ENCODE peak calls at places on chromosomes 6 and 20, in four cellular contexts. One of them, this sample, is unnamed.

GRCh38 chr20:53751394-53752368 is 158.0 kb upstream of the ZNF217 start:
- DNase-seq in uterus: no peak
- DNase-seq in lower lobe of right lung: no peak
- DNase-seq in choroid plexus epithelial cell: no peak
- DNase-seq in this sample: no peak

GRCh38 chr20:15195378-15195777 is 858.0 kb upstream of the FLRT3 start:
- DNase-seq in uterus: no peak
- DNase-seq in lower lobe of right lung: no peak
- DNase-seq in choroid plexus epithelial cell: no peak
- DNase-seq in this sample: no peak

GRCh38 chr20:63617876-63618265 is 9.0 kb downstream of the GMEB2 start:
- DNase-seq in uterus: no peak
- DNase-seq in lower lobe of right lung: no peak
- DNase-seq in choroid plexus epithelial cell: no peak
- DNase-seq in this sample: no peak

GRCh38 chr20:35907017-35907685 is 47.2 kb downstream of the SCAND1 start:
- DNase-seq in uterus: peak
- DNase-seq in lower lobe of right lung: no peak
- DNase-seq in choroid plexus epithelial cell: no peak
- DNase-seq in this sample: no peak

GRCh38 chr20:2652724-2653510 is 485 bp downstream of the NOP56 start:
- DNase-seq in uterus: peak
- DNase-seq in lower lobe of right lung: peak
- DNase-seq in choroid plexus epithelial cell: peak
- DNase-seq in this sample: no peak

GRCh38 chr6:74103417-74103816 is 407.4 kb downstream of the CD109 start:
- DNase-seq in uterus: no peak
- DNase-seq in lower lobe of right lung: no peak
- DNase-seq in choroid plexus epithelial cell: no peak
- DNase-seq in this sample: no peak

GRCh38 chr6:44652551-44652950 is 265.0 kb downstream of the CDC5L start:
- DNase-seq in uterus: no peak
- DNase-seq in lower lobe of right lung: no peak
- DNase-seq in choroid plexus epithelial cell: no peak
- DNase-seq in this sample: no peak

GRCh38 chr6:63521475-63522210 is 50.6 kb upstream of the LOC128125822 start:
- DNase-seq in uterus: no peak
- DNase-seq in lower lobe of right lung: no peak
- DNase-seq in choroid plexus epithelial cell: no peak
- DNase-seq in this sample: no peak

GRCh38 chr6:89986650-89987074 is 92.4 kb downstream of the GJA10 start:
- DNase-seq in uterus: no peak
- DNase-seq in lower lobe of right lung: no peak
- DNase-seq in choroid plexus epithelial cell: peak
- DNase-seq in this sample: no peak

GRCh38 chr20:62339647-62340062 is 27.5 kb downstream of the LAMA5 start:
- DNase-seq in uterus: no peak
- DNase-seq in lower lobe of right lung: no peak
- DNase-seq in choroid plexus epithelial cell: no peak
- DNase-seq in this sample: no peak

GRCh38 chr6:149929422-149929821 is 6.5 kb upstream of the RAET1G start:
- DNase-seq in uterus: no peak
- DNase-seq in lower lobe of right lung: no peak
- DNase-seq in choroid plexus epithelial cell: no peak
- DNase-seq in this sample: no peak
- TF ChIP-seq CTCF in uterus: no peak
- TF ChIP-seq CTCF in lower lobe of right lung: peak
- TF ChIP-seq CTCF in choroid plexus epithelial cell: peak
- TF ChIP-seq CTCF in this sample: no peak

GRCh38 chr6:56708810-56709597 is 66.3 kb upstream of the DST start:
- DNase-seq in uterus: no peak
- DNase-seq in lower lobe of right lung: no peak
- DNase-seq in choroid plexus epithelial cell: peak
- DNase-seq in this sample: no peak
- TF ChIP-seq CTCF in uterus: peak
- TF ChIP-seq CTCF in lower lobe of right lung: peak
- TF ChIP-seq CTCF in choroid plexus epithelial cell: peak
- TF ChIP-seq CTCF in this sample: no peak

GRCh38 chr6:56891754-56892153 is 63.2 kb upstream of the BEND6 start:
- DNase-seq in uterus: no peak
- DNase-seq in lower lobe of right lung: no peak
- DNase-seq in choroid plexus epithelial cell: no peak
- DNase-seq in this sample: no peak
- TF ChIP-seq CTCF in uterus: no peak
- TF ChIP-seq CTCF in lower lobe of right lung: no peak
- TF ChIP-seq CTCF in choroid plexus epithelial cell: no peak
- TF ChIP-seq CTCF in this sample: no peak

DNA sequence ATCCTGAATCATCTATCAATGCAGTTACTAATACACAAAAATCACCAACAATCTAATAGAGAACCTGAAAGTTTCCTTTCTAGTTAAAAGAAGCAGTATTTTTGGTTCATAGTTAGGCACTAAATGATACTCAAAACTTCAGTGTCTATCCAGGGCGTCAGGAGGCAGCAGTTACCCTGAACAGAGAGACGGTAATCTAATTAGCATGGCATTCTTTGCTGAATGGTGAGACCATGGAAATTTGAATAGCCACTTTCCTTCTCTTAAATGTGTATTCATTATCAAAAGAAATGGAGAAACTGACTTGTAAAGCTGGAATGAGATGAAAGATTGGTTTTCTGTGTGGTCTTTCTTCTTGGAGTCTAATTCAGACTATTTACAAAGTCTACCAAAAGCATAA is 146.6 kb upstream of the BMP5 start:
- DNase-seq in uterus: no peak
- DNase-seq in lower lobe of right lung: no peak
- DNase-seq in choroid plexus epithelial cell: no peak
- DNase-seq in this sample: no peak
- TF ChIP-seq CTCF in uterus: no peak
- TF ChIP-seq CTCF in lower lobe of right lung: no peak
- TF ChIP-seq CTCF in choroid plexus epithelial cell: no peak
- TF ChIP-seq CTCF in this sample: no peak

GRCh38 chr20:1360094-1360493 is 31.2 kb upstream of the SDCBP2 start:
- DNase-seq in uterus: no peak
- DNase-seq in lower lobe of right lung: no peak
- DNase-seq in choroid plexus epithelial cell: no peak
- DNase-seq in this sample: no peak
- TF ChIP-seq CTCF in uterus: no peak
- TF ChIP-seq CTCF in lower lobe of right lung: no peak
- TF ChIP-seq CTCF in choroid plexus epithelial cell: peak
- TF ChIP-seq CTCF in this sample: no peak

DNA sequence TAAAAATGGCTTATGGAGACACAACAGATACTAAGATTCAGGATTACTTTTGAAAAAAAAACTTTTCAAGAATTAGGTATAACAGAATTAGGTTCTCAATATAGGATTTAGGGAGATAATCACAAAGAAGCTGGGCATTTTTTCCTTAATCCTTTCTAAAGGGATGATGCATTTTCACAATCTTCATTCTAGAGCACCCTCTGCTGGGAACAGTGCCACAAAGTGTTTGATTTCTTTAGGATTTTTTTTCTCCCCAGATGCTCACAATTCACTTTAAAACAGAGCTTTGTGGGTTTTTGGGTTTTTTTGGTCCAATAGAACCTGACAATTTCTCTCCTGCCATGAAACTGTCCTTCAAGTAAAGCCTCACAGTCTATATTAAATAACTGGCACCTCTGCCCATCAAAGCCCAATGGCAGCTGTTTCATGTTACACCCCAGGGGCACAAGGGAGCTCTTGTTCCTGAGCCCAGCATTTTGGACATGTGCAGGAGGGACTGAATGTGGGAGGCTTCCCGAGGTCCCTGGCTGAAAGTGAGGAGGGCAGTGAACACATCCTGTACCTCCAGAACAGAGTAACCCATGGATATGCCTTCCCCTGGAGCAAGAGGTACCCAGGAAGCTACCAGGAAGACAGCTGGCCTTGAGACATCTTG is 39.7 kb downstream of the PREP start:
- DNase-seq in uterus: no peak
- DNase-seq in lower lobe of right lung: no peak
- DNase-seq in choroid plexus epithelial cell: peak
- DNase-seq in this sample: no peak
- TF ChIP-seq CTCF in uterus: no peak
- TF ChIP-seq CTCF in lower lobe of right lung: no peak
- TF ChIP-seq CTCF in choroid plexus epithelial cell: peak
- TF ChIP-seq CTCF in this sample: no peak

DNA sequence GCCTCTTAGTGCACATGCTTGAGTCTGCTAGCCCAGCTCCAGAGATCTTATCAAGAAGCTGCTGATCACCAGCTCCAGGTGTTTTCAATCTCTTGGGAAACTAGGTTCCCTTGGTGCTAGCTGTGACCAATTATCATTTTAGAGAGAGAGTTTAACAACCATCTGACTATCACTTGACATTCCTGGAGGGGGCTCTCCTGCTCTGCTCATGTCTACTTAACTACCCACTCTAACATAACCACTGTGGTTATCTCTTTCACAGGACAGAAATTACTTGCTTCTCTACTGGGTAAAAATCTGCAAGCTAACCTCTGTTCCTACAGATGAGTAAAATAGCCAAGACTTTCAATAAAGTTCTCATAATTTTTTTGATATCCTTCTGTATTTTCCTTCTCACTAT is 823.4 kb upstream of the GJE1 start:
- DNase-seq in uterus: no peak
- DNase-seq in lower lobe of right lung: no peak
- DNase-seq in choroid plexus epithelial cell: peak
- DNase-seq in this sample: no peak
- TF ChIP-seq CTCF in uterus: no peak
- TF ChIP-seq CTCF in lower lobe of right lung: no peak
- TF ChIP-seq CTCF in choroid plexus epithelial cell: peak
- TF ChIP-seq CTCF in this sample: no peak

This sample was measured in omental fat pad.